ENCODE peak calls at places on chromosome 22, in six cellular contexts. V is lower lobe of right lung, X is IMR-90, F is lung, K is GM12865, L is ovary. N is an unnamed sample.
A peak's percentile ranks its signal among the peaks of the same experiment; 100 is the strongest.

GRCh38 chr22:24418786-24419479 is 8.5 kb upstream of the ADORA2A start:
- DNase-seq in V (no peak), X (no peak), F (no peak), K (no peak), L (no peak), N (no peak)

GRCh38 chr22:31561238-31561887 is 65.0 kb downstream of the SFI1 start:
- DNase-seq in V (peak; percentile 75), X (peak; percentile 77), F (peak; percentile 74), K (peak; percentile 71), L (peak; percentile 72), N (peak; percentile 91)

GRCh38 chr22:39707351-39707750 is 136.8 kb downstream of the CACNA1I start:
- DNase-seq in V (no peak), X (no peak), F (no peak), K (no peak), L (no peak), N (no peak)

GRCh38 chr22:32661296-32661695 is 140.2 kb upstream of the TIMP3 start:
- DNase-seq in V (no peak), X (peak; percentile 94), F (no peak), K (no peak), L (no peak), N (no peak)

GRCh38 chr22:45923212-45923611 is 53.8 kb downstream of the WNT7B start:
- DNase-seq in V (no peak), X (no peak), F (no peak), K (no peak), L (no peak), N (no peak)

GRCh38 chr22:43449205-43449830 is 37.5 kb downstream of the MPPED1 start:
- DNase-seq in V (no peak), X (no peak), F (no peak), K (no peak), L (no peak), N (no peak)

GRCh38 chr22:46007848-46008261 is 30.9 kb upstream of the WNT7B start:
- DNase-seq in V (peak; percentile 69), X (peak; percentile 87), F (peak; percentile 67), K (no peak), L (peak; percentile 89), N (no peak)

GRCh38 chr22:33221566-33221965 is 163.4 kb upstream of the SYN3 start:
- DNase-seq in V (no peak), X (no peak), F (no peak), K (no peak), L (no peak), N (no peak)

GRCh38 chr22:45927059-45927458 is 49.9 kb downstream of the WNT7B start:
- DNase-seq in V (no peak), X (no peak), F (no peak), K (no peak), L (no peak), N (no peak)

GRCh38 chr22:22941831-22942510 is 54.4 kb downstream of the IGLL5 start:
- DNase-seq in V (no peak), X (no peak), F (no peak), K (peak; percentile 48), L (peak; percentile 2), N (peak; percentile 78)

GRCh38 chr22:20177217-20177911 is 26.5 kb upstream of the CCDC188 start:
- DNase-seq in V (no peak), X (no peak), F (no peak), K (no peak), L (no peak), N (no peak)

GRCh38 chr22:20173720-20174119 is 22.9 kb upstream of the CCDC188 start:
- DNase-seq in V (no peak), X (no peak), F (no peak), K (no peak), L (no peak), N (no peak)

GRCh38 chr22:20176421-20177060 is 25.7 kb upstream of the CCDC188 start:
- DNase-seq in V (no peak), X (no peak), F (no peak), K (no peak), L (no peak), N (no peak)

GRCh38 chr22:20174785-20175596 is 24.1 kb upstream of the CCDC188 start:
- DNase-seq in V (no peak), X (peak; percentile 9), F (no peak), K (peak; percentile 6), L (no peak), N (no peak)

DNA sequence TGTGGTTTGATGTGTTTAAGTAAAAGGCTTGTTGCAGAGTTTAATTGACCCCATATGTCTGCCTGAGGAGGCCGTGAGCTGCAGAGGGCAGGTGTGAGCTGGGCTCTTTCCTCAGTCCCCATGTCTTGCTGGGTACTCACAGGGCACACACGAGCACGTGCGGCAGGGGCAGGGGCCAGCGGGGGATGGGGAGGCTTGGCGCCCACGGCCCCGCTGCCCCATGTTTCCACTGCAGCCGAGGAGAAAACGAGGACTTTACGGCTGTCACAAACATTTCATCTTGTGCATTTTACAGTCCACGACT is 24.7 kb upstream of the CCDC188 start:
- DNase-seq in V (no peak), X (peak; percentile 24), F (no peak), K (no peak), L (no peak), N (no peak)
- TF ChIP-seq CTCF in V (no peak), X (no peak), F (no peak), K (no peak), L (no peak), N (no peak)

GRCh38 chr22:21592422-21592821 is 24.9 kb downstream of the UBE2L3 start:
- DNase-seq in V (no peak), X (no peak), F (no peak), K (no peak), L (no peak), N (no peak)

GRCh38 chr22:21591695-21592094 is 24.2 kb downstream of the UBE2L3 start:
- DNase-seq in V (peak; percentile 59), X (no peak), F (peak; percentile 70), K (no peak), L (no peak), N (no peak)

GRCh38 chr22:21590809-21591641 is 23.5 kb downstream of the UBE2L3 start:
- DNase-seq in V (no peak), X (no peak), F (no peak), K (peak; percentile 27), L (no peak), N (no peak)

GRCh38 chr22:21594865-21595452 is 27.4 kb downstream of the UBE2L3 start:
- DNase-seq in V (no peak), X (no peak), F (no peak), K (no peak), L (no peak), N (no peak)

GRCh38 chr22:21593406-21594232 is 26.1 kb downstream of the UBE2L3 start:
- DNase-seq in V (no peak), X (no peak), F (no peak), K (no peak), L (no peak), N (no peak)
- TF ChIP-seq CTCF in V (no peak), X (peak; percentile 18), F (no peak), K (no peak), L (no peak), N (peak; percentile 30)

DNA sequence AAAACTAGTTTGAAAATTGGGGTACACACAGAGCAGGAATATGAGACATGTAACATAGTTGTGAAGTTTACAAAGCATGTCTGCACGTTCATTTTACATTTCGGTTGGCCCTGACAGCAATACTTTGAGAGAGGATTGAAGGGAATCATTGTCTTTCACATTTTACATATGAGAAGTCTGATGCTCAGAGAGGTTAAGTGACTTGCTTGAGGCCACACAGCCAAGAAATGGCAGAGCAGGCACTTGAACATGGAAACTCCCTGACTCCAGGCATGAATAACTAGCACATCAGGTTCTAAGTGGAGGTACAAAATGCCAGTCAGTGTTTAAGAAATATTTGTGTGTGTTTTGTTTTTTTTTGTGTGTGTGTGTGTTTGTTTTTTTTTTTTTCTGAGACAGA is 53.6 kb downstream of the APOL3 start:
- DNase-seq in V (no peak), X (no peak), F (no peak), K (no peak), L (no peak), N (no peak)
- TF ChIP-seq CTCF in V (no peak), X (no peak), F (no peak), K (no peak), L (no peak), N (no peak)

DNA sequence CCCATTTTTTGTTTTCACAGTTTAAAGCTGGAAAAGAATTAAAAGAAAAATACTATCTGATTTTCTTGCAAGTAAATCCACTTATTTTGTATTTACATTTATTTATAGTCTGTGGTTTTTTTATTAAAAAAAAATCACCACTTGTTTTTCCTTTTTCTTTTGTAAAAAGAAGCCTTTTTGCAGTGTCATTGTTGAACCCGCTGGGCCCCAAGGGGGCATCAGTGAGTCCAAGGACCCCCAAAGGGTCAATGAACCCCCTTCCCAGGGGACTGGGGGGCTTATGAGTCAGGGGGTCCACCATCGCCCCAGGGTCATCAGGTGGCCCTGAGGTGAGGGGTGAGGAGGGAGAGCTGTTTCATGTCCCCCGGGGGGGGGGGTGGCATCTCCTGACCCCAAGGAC is 34.0 kb upstream of the EIF3D start:
- DNase-seq in V (no peak), X (no peak), F (no peak), K (no peak), L (no peak), N (no peak)
- TF ChIP-seq CTCF in V (no peak), X (no peak), F (no peak), K (no peak), L (no peak), N (no peak)

GRCh38 chr22:49019737-49020136 is 807.9 kb downstream of the BRD1 start:
- DNase-seq in V (no peak), X (no peak), F (no peak), K (no peak), L (no peak), N (peak; percentile 78)
- TF ChIP-seq CTCF in V (no peak), X (no peak), F (no peak), K (no peak), L (no peak), N (no peak)

GRCh38 chr22:50115693-50116092 is 25.9 kb downstream of the MOV10L1 start:
- DNase-seq in V (no peak), X (peak; percentile 35), F (no peak), K (no peak), L (peak; percentile 58), N (no peak)
- TF ChIP-seq CTCF in V (no peak), X (no peak), F (no peak), K (no peak), L (no peak), N (no peak)

GRCh38 chr22:41415554-41415953 is 31.0 kb downstream of the TOB2 start:
- DNase-seq in V (no peak), X (no peak), F (no peak), K (no peak), L (no peak), N (no peak)

GRCh38 chr22:41418717-41419116 is 27.9 kb downstream of the TOB2 start:
- DNase-seq in V (no peak), X (no peak), F (no peak), K (no peak), L (no peak), N (no peak)

DNA sequence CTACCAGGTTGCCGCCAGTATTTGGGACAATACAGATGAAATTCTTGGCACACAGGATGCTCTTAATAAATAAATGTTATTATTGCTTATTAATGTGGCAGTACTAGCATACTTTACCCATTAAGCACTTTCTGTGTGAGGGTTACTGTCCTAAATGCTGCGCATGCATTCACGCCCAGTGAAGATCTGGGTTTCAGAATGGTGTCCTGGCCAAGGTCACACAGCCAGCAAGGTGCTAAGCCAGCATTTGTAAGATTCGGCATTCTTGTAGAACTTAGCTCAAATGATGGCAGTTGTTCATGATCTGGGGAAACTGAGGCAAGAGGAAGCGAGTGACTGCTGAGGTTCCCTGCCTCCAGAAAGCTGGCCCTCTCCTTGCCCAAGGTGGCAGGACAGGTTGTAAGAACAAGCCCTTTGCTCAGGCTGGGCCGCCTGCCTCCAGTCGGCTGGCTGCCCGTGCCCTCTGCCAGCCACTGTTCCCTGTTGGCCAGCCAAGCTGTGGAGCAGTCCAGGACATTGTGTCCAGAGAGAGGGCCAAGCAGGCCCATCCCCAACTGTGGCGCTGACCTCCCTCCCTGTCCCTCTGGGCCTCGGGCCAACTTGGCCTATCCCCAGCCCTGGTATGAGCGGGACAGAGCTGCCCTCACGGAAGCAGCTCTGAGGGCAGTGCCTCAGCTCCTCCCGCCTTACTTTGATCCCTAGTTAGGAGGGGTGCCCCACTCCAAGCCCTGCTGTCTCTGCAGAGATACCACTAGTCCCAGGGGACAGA is 28.8 kb downstream of the TOB2 start:
- DNase-seq in V (peak; percentile 95), X (no peak), F (peak; percentile 92), K (no peak), L (peak; percentile 57), N (peak; percentile 88)
- TF ChIP-seq CTCF in V (no peak), X (no peak), F (no peak), K (no peak), L (no peak), N (no peak)

N was measured in osteocyte.